ENCODE peak calls at places on chromosomes 4 and X, in four cellular contexts. One of them, this sample, is unnamed.
A peak's percentile ranks its signal among the peaks of the same experiment; 100 is the strongest.

GRCh38 chrX:116413273-116413672 is 23.1 kb upstream of the SLC6A14 start:
- DNase-seq in CD4-positive, alpha-beta memory T cell: no peak
- DNase-seq in kidney: no peak
- DNase-seq in transverse colon: no peak
- DNase-seq in this sample: no peak

GRCh38 chr4:16687011-16687410 is 211.4 kb downstream of the LDB2 start:
- DNase-seq in CD4-positive, alpha-beta memory T cell: no peak
- DNase-seq in kidney: no peak
- DNase-seq in transverse colon: no peak
- DNase-seq in this sample: no peak

GRCh38 chr4:40333921-40334352 is 1.2 kb upstream of the CHRNA9 start:
- DNase-seq in CD4-positive, alpha-beta memory T cell: no peak
- DNase-seq in transverse colon: no peak
- DNase-seq in kidney: no peak
- DNase-seq in this sample: no peak

GRCh38 chr4:75892508-75892907 is 9.7 kb downstream of the PPEF2 start:
- DNase-seq in transverse colon: no peak
- DNase-seq in kidney: no peak
- DNase-seq in CD4-positive, alpha-beta memory T cell: no peak
- DNase-seq in this sample: no peak

GRCh38 chr4:4829837-4830236 is 29.6 kb upstream of the MSX1 start:
- DNase-seq in kidney: no peak
- DNase-seq in CD4-positive, alpha-beta memory T cell: no peak
- DNase-seq in transverse colon: no peak
- DNase-seq in this sample: no peak

GRCh38 chr4:123867910-123868587 is 471.5 kb downstream of the SPRY1 start:
- DNase-seq in transverse colon: no peak
- DNase-seq in CD4-positive, alpha-beta memory T cell: no peak
- DNase-seq in kidney: no peak
- DNase-seq in this sample: no peak

GRCh38 chr4:165355900-165356300 is 22.9 kb upstream of the CPE start:
- DNase-seq in CD4-positive, alpha-beta memory T cell: no peak
- DNase-seq in transverse colon: no peak
- DNase-seq in kidney: no peak
- DNase-seq in this sample: peak; percentile 48

GRCh38 chrX:152819732-152820131 is 10.8 kb downstream of the CETN2 start:
- DNase-seq in kidney: no peak
- DNase-seq in transverse colon: no peak
- DNase-seq in CD4-positive, alpha-beta memory T cell: no peak
- DNase-seq in this sample: no peak

GRCh38 chr4:11497972-11498371 is 69.3 kb upstream of the HS3ST1 start:
- DNase-seq in transverse colon: no peak
- DNase-seq in kidney: no peak
- DNase-seq in CD4-positive, alpha-beta memory T cell: no peak
- DNase-seq in this sample: no peak

GRCh38 chr4:111618908-111619307 is 526.3 kb upstream of the FAM241A start:
- DNase-seq in CD4-positive, alpha-beta memory T cell: no peak
- DNase-seq in kidney: no peak
- DNase-seq in transverse colon: no peak
- DNase-seq in this sample: no peak

GRCh38 chr4:5152521-5152920 is 101.2 kb downstream of the STK32B start:
- DNase-seq in CD4-positive, alpha-beta memory T cell: no peak
- DNase-seq in transverse colon: no peak
- DNase-seq in kidney: no peak
- DNase-seq in this sample: no peak

GRCh38 chrX:114583646-114584433 is at the start of gene HTR2C:
- DNase-seq in transverse colon: no peak
- DNase-seq in kidney: no peak
- DNase-seq in CD4-positive, alpha-beta memory T cell: no peak
- DNase-seq in this sample: no peak

GRCh38 chr4:183344523-183345255 is 22.5 kb upstream of the CLDN24 start:
- DNase-seq in CD4-positive, alpha-beta memory T cell: no peak
- DNase-seq in kidney: peak; percentile 40
- DNase-seq in transverse colon: no peak
- DNase-seq in this sample: no peak

GRCh38 chr4:172698256-172698655 is 470.4 kb upstream of the GALNT7 start:
- DNase-seq in kidney: no peak
- DNase-seq in transverse colon: no peak
- DNase-seq in CD4-positive, alpha-beta memory T cell: no peak
- DNase-seq in this sample: no peak

GRCh38 chr4:26985836-26986235 is 125.2 kb downstream of the STIM2 start:
- DNase-seq in CD4-positive, alpha-beta memory T cell: peak; percentile 60
- DNase-seq in kidney: no peak
- DNase-seq in transverse colon: no peak
- DNase-seq in this sample: peak; percentile 27

GRCh38 chr4:48968814-48969213 is 17.3 kb upstream of the CWH43 start:
- DNase-seq in kidney: no peak
- DNase-seq in transverse colon: no peak
- DNase-seq in CD4-positive, alpha-beta memory T cell: no peak
- DNase-seq in this sample: no peak

GRCh38 chrX:19885732-19886131 is 1.7 kb downstream of the SH3KBP1 start:
- DNase-seq in kidney: no peak
- DNase-seq in transverse colon: no peak
- DNase-seq in CD4-positive, alpha-beta memory T cell: no peak
- DNase-seq in this sample: no peak

GRCh38 chr4:19729873-19730735 is 521.6 kb upstream of the SLIT2 start:
- DNase-seq in CD4-positive, alpha-beta memory T cell: no peak
- DNase-seq in transverse colon: no peak
- DNase-seq in kidney: no peak
- DNase-seq in this sample: no peak

GRCh38 chrX:53184836-53185235 is 40.2 kb downstream of the KDM5C start:
- DNase-seq in CD4-positive, alpha-beta memory T cell: no peak
- DNase-seq in kidney: no peak
- DNase-seq in transverse colon: no peak
- DNase-seq in this sample: no peak

GRCh38 chrX:68997911-68998310 is 167.3 kb downstream of the PJA1 start:
- DNase-seq in CD4-positive, alpha-beta memory T cell: no peak
- DNase-seq in transverse colon: peak; percentile 31
- DNase-seq in kidney: peak; percentile 83
- DNase-seq in this sample: no peak

GRCh38 chr4:127203561-127204260 is 429.0 kb upstream of the INTU start:
- DNase-seq in CD4-positive, alpha-beta memory T cell: no peak
- DNase-seq in transverse colon: no peak
- DNase-seq in kidney: no peak
- DNase-seq in this sample: no peak

GRCh38 chrX:51641421-51642021 is 22.8 kb upstream of the CENPVL3 start:
- DNase-seq in CD4-positive, alpha-beta memory T cell: peak; percentile 6
- DNase-seq in transverse colon: no peak
- DNase-seq in kidney: no peak
- DNase-seq in this sample: peak; percentile 16

GRCh38 chr4:90979551-90979950 is 852.4 kb downstream of the CCSER1 start:
- DNase-seq in kidney: no peak
- DNase-seq in CD4-positive, alpha-beta memory T cell: no peak
- DNase-seq in transverse colon: no peak
- DNase-seq in this sample: no peak

GRCh38 chr4:2259541-2260267 is 2.2 kb downstream of the MXD4 start:
- DNase-seq in CD4-positive, alpha-beta memory T cell: no peak
- DNase-seq in transverse colon: peak; percentile 7
- DNase-seq in kidney: no peak
- DNase-seq in this sample: no peak

GRCh38 chr4:114512595-114513295 is 85.9 kb upstream of the UGT8 start:
- DNase-seq in CD4-positive, alpha-beta memory T cell: no peak
- DNase-seq in kidney: no peak
- DNase-seq in transverse colon: no peak
- DNase-seq in this sample: peak; percentile 74

GRCh38 chr4:177016541-177017141 is 223.9 kb upstream of the VEGFC start:
- DNase-seq in CD4-positive, alpha-beta memory T cell: no peak
- DNase-seq in kidney: no peak
- DNase-seq in transverse colon: no peak
- DNase-seq in this sample: no peak
- H3K9me3 ChIP-seq in CD4-positive, alpha-beta memory T cell: no peaks in the 10 kb centered on the region
- H3K9me3 ChIP-seq in kidney: peaks cover 8% of the 10 kb centered on the region
- H3K9me3 ChIP-seq in transverse colon: peaks cover 6% of the 10 kb centered on the region
- H3K9me3 ChIP-seq in this sample: no peaks in the 10 kb centered on the region

GRCh38 chr4:106105697-106106096 is 210.3 kb downstream of the TBCK start:
- DNase-seq in transverse colon: no peak
- DNase-seq in kidney: no peak
- DNase-seq in CD4-positive, alpha-beta memory T cell: no peak
- DNase-seq in this sample: no peak

GRCh38 chr4:106114284-106114683 is 201.7 kb downstream of the TBCK start:
- DNase-seq in kidney: no peak
- DNase-seq in transverse colon: no peak
- DNase-seq in CD4-positive, alpha-beta memory T cell: no peak
- DNase-seq in this sample: peak; percentile 43

GRCh38 chr4:106104276-106104675 is 209.0 kb downstream of the NPNT start:
- DNase-seq in transverse colon: no peak
- DNase-seq in kidney: no peak
- DNase-seq in CD4-positive, alpha-beta memory T cell: no peak
- DNase-seq in this sample: no peak

GRCh38 chr4:106109929-106110328 is 206.1 kb downstream of the TBCK start:
- DNase-seq in CD4-positive, alpha-beta memory T cell: no peak
- DNase-seq in kidney: no peak
- DNase-seq in transverse colon: no peak
- DNase-seq in this sample: peak; percentile 3
- H3K9me3 ChIP-seq in CD4-positive, alpha-beta memory T cell: no peaks in the 10 kb centered on the region
- H3K9me3 ChIP-seq in kidney: peaks cover 35% of the 10 kb centered on the region
- H3K9me3 ChIP-seq in transverse colon: peaks cover 38% of the 10 kb centered on the region
- H3K9me3 ChIP-seq in this sample: no peaks in the 10 kb centered on the region

GRCh38 chrX:149312936-149313432 is 192.1 kb downstream of the IDS start:
- DNase-seq in kidney: no peak
- DNase-seq in transverse colon: no peak
- DNase-seq in CD4-positive, alpha-beta memory T cell: no peak
- DNase-seq in this sample: no peak
- H3K9me3 ChIP-seq in kidney: no peaks in the 10 kb centered on the region
- H3K9me3 ChIP-seq in transverse colon: no peaks in the 10 kb centered on the region
- H3K9me3 ChIP-seq in CD4-positive, alpha-beta memory T cell: no peaks in the 10 kb centered on the region
- H3K9me3 ChIP-seq in this sample: no peaks in the 10 kb centered on the region

GRCh38 chrX:1874416-1874815 is 259.6 kb downstream of the ASMT start:
- DNase-seq in transverse colon: no peak
- DNase-seq in CD4-positive, alpha-beta memory T cell: no peak
- DNase-seq in kidney: no peak
- DNase-seq in this sample: no peak

GRCh38 chrX:1873671-1874070 is 258.8 kb downstream of the ASMT start:
- DNase-seq in transverse colon: no peak
- DNase-seq in CD4-positive, alpha-beta memory T cell: no peak
- DNase-seq in kidney: no peak
- DNase-seq in this sample: no peak

GRCh38 chrX:1876041-1876440 is 261.2 kb downstream of the ASMT start:
- DNase-seq in transverse colon: no peak
- DNase-seq in CD4-positive, alpha-beta memory T cell: no peak
- DNase-seq in kidney: no peak
- DNase-seq in this sample: no peak

GRCh38 chrX:1877780-1878179 is 262.9 kb downstream of the ASMT start:
- DNase-seq in transverse colon: no peak
- DNase-seq in CD4-positive, alpha-beta memory T cell: no peak
- DNase-seq in kidney: no peak
- DNase-seq in this sample: no peak

DNA sequence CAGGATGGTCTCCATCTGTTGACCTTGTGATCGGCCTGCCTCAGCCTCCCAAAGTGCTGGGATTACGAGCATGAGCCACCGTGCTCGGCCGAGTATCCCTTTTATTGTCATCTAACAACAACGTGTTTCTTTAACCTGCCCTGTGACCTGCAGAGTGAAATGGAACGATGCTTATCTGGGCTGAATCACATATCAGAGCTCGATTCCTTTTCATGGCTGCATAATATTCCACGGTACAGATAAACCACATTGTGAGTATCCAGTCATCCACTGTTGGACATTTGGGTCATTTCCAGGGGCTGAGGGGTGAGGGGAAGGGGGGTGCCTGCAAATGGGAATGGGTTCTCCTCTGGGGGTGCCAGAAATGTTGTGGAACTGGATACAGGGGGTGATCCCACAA is 260.0 kb downstream of the ASMT start:
- DNase-seq in transverse colon: no peak
- DNase-seq in kidney: no peak
- DNase-seq in CD4-positive, alpha-beta memory T cell: no peak
- DNase-seq in this sample: no peak
- H3K9me3 ChIP-seq in transverse colon: no peaks in the 10 kb centered on the region
- H3K9me3 ChIP-seq in kidney: no peaks in the 10 kb centered on the region
- H3K9me3 ChIP-seq in CD4-positive, alpha-beta memory T cell: no peaks in the 10 kb centered on the region
- H3K9me3 ChIP-seq in this sample: no peaks in the 10 kb centered on the region

GRCh38 chr4:25662306-25662705 is 6.7 kb downstream of the SLC34A2 start:
- DNase-seq in CD4-positive, alpha-beta memory T cell: no peak
- DNase-seq in transverse colon: no peak
- DNase-seq in kidney: peak; percentile 12
- DNase-seq in this sample: no peak
- H3K9me3 ChIP-seq in CD4-positive, alpha-beta memory T cell: no peaks in the 10 kb centered on the region
- H3K9me3 ChIP-seq in transverse colon: no peaks in the 10 kb centered on the region
- H3K9me3 ChIP-seq in kidney: no peaks in the 10 kb centered on the region
- H3K9me3 ChIP-seq in this sample: no peaks in the 10 kb centered on the region

DNA sequence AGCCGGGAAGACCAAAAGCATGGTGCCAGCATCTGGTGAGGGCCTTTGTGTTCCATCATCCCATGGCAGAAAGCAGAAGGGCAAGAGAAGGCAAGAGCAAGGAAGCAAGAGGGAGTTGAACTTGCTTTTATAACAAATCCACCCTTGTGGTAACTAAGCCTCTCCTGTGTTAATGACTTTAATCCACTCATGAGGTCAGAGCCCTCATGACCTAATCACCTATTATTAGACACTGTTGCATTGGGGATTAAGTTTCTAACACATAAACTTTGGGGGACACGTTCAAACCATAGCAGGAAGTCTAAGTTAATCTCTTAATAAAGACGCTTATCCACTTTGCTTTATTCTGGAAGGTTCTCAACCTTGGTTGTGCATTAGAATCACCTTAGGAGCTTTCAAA is 12.5 kb upstream of the PCYT1B start:
- DNase-seq in CD4-positive, alpha-beta memory T cell: no peak
- DNase-seq in kidney: no peak
- DNase-seq in transverse colon: no peak
- DNase-seq in this sample: no peak
- H3K9me3 ChIP-seq in CD4-positive, alpha-beta memory T cell: no peaks in the 10 kb centered on the region
- H3K9me3 ChIP-seq in kidney: no peaks in the 10 kb centered on the region
- H3K9me3 ChIP-seq in transverse colon: no peaks in the 10 kb centered on the region
- H3K9me3 ChIP-seq in this sample: no peaks in the 10 kb centered on the region

DNA sequence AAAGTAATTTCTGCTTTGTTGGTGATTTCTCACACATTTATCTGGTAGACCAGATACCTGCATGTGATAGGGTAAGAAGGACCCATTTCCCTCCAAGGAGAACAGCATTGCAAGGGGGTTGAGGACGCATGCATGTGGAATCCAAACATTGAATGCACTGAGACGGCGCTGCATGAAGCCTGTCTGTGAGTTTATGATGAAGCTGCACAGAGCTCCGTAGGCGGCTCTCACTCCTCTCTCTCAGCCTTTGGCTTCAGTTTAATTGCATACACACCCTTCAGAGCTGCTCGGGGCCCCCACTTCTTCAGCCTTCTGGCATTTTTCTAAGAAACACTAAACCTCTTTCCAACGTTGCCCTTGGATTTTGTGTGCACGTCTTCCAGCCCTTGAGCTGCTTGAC is 176.7 kb downstream of the DHRSX start:
- DNase-seq in transverse colon: no peak
- DNase-seq in kidney: no peak
- DNase-seq in CD4-positive, alpha-beta memory T cell: no peak
- DNase-seq in this sample: no peak
- H3K9me3 ChIP-seq in transverse colon: no peaks in the 10 kb centered on the region
- H3K9me3 ChIP-seq in kidney: no peaks in the 10 kb centered on the region
- H3K9me3 ChIP-seq in CD4-positive, alpha-beta memory T cell: no peaks in the 10 kb centered on the region
- H3K9me3 ChIP-seq in this sample: no peaks in the 10 kb centered on the region

This sample was measured in small intestine.